ENCODE peak calls at places on chromosome 2, in eight cellular contexts. T is activated CD8-positive, alpha-beta memory T cell treated with anti-CD3 and anti-CD28 coated beads, Interleukin-2, amount 50 U/mL, for 4 hours; D is stimulated activated CD4-positive, alpha-beta T cell treated with anti-CD3 and anti-CD28 coated beads, Interleukin-1b, Interleukin-23, amount 100 ng/mL, for 48 hours; Y is upper lobe of right lung; S is activated naive CD8-positive, alpha-beta T cell treated with anti-CD3 and anti-CD28 coated beads, Interleukin-2, amount 10 ng/mL, durations not matched to agents 7 days and 5 days; X is WTC11; E is head of caudate nucleus; K is neuronal stem cell. W is an unnamed sample.

GRCh38 chr2:239255218-239255617 is 145.6 kb downstream of the HDAC4 start:
- DNase-seq in T (no peak), D (no peak), Y (no peak), S (no peak), X (no peak), E (no peak), K (no peak), W (no peak)

GRCh38 chr2:231819449-231820042 is 33.3 kb downstream of the COPS7B start:
- DNase-seq in T (no peak), D (no peak), Y (no peak), S (no peak), X (no peak), E (no peak), K (no peak), W (no peak)

GRCh38 chr2:216683846-216684245 is 11.5 kb downstream of the IGFBP5 start:
- DNase-seq in T (no peak), D (no peak), Y (no peak), S (no peak), X (no peak), E (no peak), K (no peak), W (peak)

GRCh38 chr2:204667990-204668389 is 122.7 kb downstream of the PARD3B start:
- DNase-seq in T (no peak), D (no peak), Y (no peak), S (no peak), X (no peak), E (no peak), K (no peak), W (no peak)

GRCh38 chr2:177930916-177931315 is 141.7 kb downstream of the PDE11A start:
- DNase-seq in T (no peak), D (no peak), Y (no peak), S (no peak), X (no peak), E (no peak), K (no peak), W (no peak)

GRCh38 chr2:219798430-219798829 is 171.0 kb downstream of the SLC4A3 start:
- DNase-seq in T (no peak), D (no peak), Y (no peak), S (no peak), X (no peak), E (no peak), K (no peak), W (no peak)

GRCh38 chr2:20225294-20226151 is 593 bp upstream of the SDC1 start:
- DNase-seq in T (no peak), D (peak), Y (peak), S (peak), X (peak), E (peak), K (peak), W (peak)

GRCh38 chr2:190344275-190344827 is 962 bp downstream of the INPP1 start:
- DNase-seq in T (no peak), D (no peak), Y (no peak), S (no peak), X (no peak), E (peak), K (no peak), W (peak)

GRCh38 chr2:218091743-218092142 is 22.7 kb downstream of the RUFY4 start:
- DNase-seq in T (no peak), D (no peak), Y (no peak), S (no peak), X (no peak), E (no peak), K (no peak), W (no peak)

W was measured in ovary.